ENCODE peak calls at places on chromosome 2, in six cellular contexts. One of them, this sample, is unnamed.

GRCh38 chr2:200735061-200735460 is 76.6 kb upstream of the BZW1 start:
- DNase-seq in K562: no peak
- DNase-seq in GM12892: no peak
- DNase-seq in H1: no peak
- DNase-seq in GM12878: no peak
- DNase-seq in HepG2: no peak
- DNase-seq in this sample: no peak

GRCh38 chr2:234607691-234608090 is 110.8 kb upstream of the ARL4C start:
- DNase-seq in K562: no peak
- DNase-seq in GM12892: no peak
- DNase-seq in H1: no peak
- DNase-seq in GM12878: no peak
- DNase-seq in HepG2: no peak
- DNase-seq in this sample: no peak

GRCh38 chr2:237400199-237400598 is 13.8 kb downstream of the COL6A3 start:
- DNase-seq in K562: no peak
- DNase-seq in GM12892: no peak
- DNase-seq in H1: no peak
- DNase-seq in GM12878: no peak
- DNase-seq in HepG2: no peak
- DNase-seq in this sample: no peak

GRCh38 chr2:25306767-25307368 is 34.9 kb downstream of the DNMT3A start:
- DNase-seq in K562: no peak
- DNase-seq in GM12892: no peak
- DNase-seq in H1: no peak
- DNase-seq in GM12878: no peak
- DNase-seq in HepG2: no peak
- DNase-seq in this sample: no peak

GRCh38 chr2:238231251-238231793 is 8.5 kb downstream of the HES6 start:
- DNase-seq in K562: peak; percentile 73
- DNase-seq in GM12892: no peak
- DNase-seq in H1: peak; percentile 91
- DNase-seq in GM12878: no peak
- DNase-seq in HepG2: no peak
- DNase-seq in this sample: peak; percentile 77

GRCh38 chr2:79832540-79833234 is 319.8 kb downstream of the CTNNA2 start:
- DNase-seq in K562: no peak
- DNase-seq in GM12892: no peak
- DNase-seq in H1: no peak
- DNase-seq in GM12878: no peak
- DNase-seq in HepG2: no peak
- DNase-seq in this sample: no peak

GRCh38 chr2:209577376-209578357 is 153.8 kb downstream of the MAP2 start:
- DNase-seq in K562: no peak
- DNase-seq in GM12892: no peak
- DNase-seq in H1: no peak
- DNase-seq in GM12878: no peak
- DNase-seq in HepG2: peak; percentile 10
- DNase-seq in this sample: no peak

GRCh38 chr2:223027442-223027841 is 24.5 kb upstream of the KCNE4 start:
- DNase-seq in K562: no peak
- DNase-seq in GM12892: no peak
- DNase-seq in H1: no peak
- DNase-seq in GM12878: no peak
- DNase-seq in HepG2: no peak
- DNase-seq in this sample: no peak

GRCh38 chr2:196247979-196248286 is 76.6 kb upstream of the STK17B start:
- DNase-seq in K562: no peak
- DNase-seq in GM12892: no peak
- DNase-seq in H1: no peak
- DNase-seq in GM12878: no peak
- DNase-seq in HepG2: no peak
- DNase-seq in this sample: no peak

GRCh38 chr2:148244593-148245292 is 223.9 kb downstream of the MBD5 start:
- DNase-seq in K562: no peak
- DNase-seq in GM12892: no peak
- DNase-seq in H1: no peak
- DNase-seq in GM12878: no peak
- DNase-seq in HepG2: peak; percentile 21
- DNase-seq in this sample: no peak

GRCh38 chr2:211802611-211803010 is 736.0 kb downstream of the ERBB4 start:
- DNase-seq in K562: no peak
- DNase-seq in GM12892: no peak
- DNase-seq in H1: no peak
- DNase-seq in GM12878: no peak
- DNase-seq in HepG2: no peak
- DNase-seq in this sample: no peak

GRCh38 chr2:232327089-232328037 is 51.2 kb upstream of the ALPP start:
- DNase-seq in K562: peak; percentile 68
- DNase-seq in GM12892: peak; percentile 77
- DNase-seq in H1: peak; percentile 99
- DNase-seq in GM12878: no peak
- DNase-seq in HepG2: peak; percentile 59
- DNase-seq in this sample: peak; percentile 84

GRCh38 chr2:71361631-71362030 is 30.0 kb downstream of the ZNF638 start:
- DNase-seq in K562: no peak
- DNase-seq in GM12892: no peak
- DNase-seq in H1: no peak
- DNase-seq in GM12878: peak; percentile 41
- DNase-seq in HepG2: no peak
- DNase-seq in this sample: no peak

GRCh38 chr2:200383380-200384110 is 77.1 kb downstream of the SPATS2L start:
- DNase-seq in K562: no peak
- DNase-seq in GM12892: peak; percentile 17
- DNase-seq in H1: no peak
- DNase-seq in GM12878: peak; percentile 60
- DNase-seq in HepG2: no peak
- DNase-seq in this sample: no peak

GRCh38 chr2:12277305-12278034 is 439.3 kb upstream of the TRIB2 start:
- DNase-seq in K562: peak; percentile 81
- DNase-seq in GM12892: no peak
- DNase-seq in H1: no peak
- DNase-seq in GM12878: no peak
- DNase-seq in HepG2: no peak
- DNase-seq in this sample: no peak

GRCh38 chr2:47519147-47519537 is 116.2 kb downstream of the MSH2 start:
- DNase-seq in K562: no peak
- DNase-seq in GM12892: no peak
- DNase-seq in H1: no peak
- DNase-seq in GM12878: no peak
- DNase-seq in HepG2: no peak
- DNase-seq in this sample: no peak

GRCh38 chr2:49251766-49252165 is 97.5 kb upstream of the FSHR start:
- DNase-seq in K562: no peak
- DNase-seq in GM12892: no peak
- DNase-seq in H1: no peak
- DNase-seq in GM12878: no peak
- DNase-seq in HepG2: no peak
- DNase-seq in this sample: no peak

GRCh38 chr2:216571909-216572513 is 61.2 kb upstream of the IGFBP2 start:
- DNase-seq in K562: no peak
- DNase-seq in GM12892: no peak
- DNase-seq in H1: no peak
- DNase-seq in GM12878: no peak
- DNase-seq in HepG2: peak; percentile 81
- DNase-seq in this sample: no peak

GRCh38 chr2:240918258-240919091 is 12.3 kb downstream of the CROCC2 start:
- DNase-seq in K562: no peak
- DNase-seq in GM12892: no peak
- DNase-seq in H1: peak; percentile 45
- DNase-seq in GM12878: no peak
- DNase-seq in HepG2: no peak
- DNase-seq in this sample: no peak

GRCh38 chr2:550860-551259 is 126.3 kb downstream of the TMEM18 start:
- DNase-seq in K562: no peak
- DNase-seq in GM12892: no peak
- DNase-seq in H1: no peak
- DNase-seq in GM12878: no peak
- DNase-seq in HepG2: no peak
- DNase-seq in this sample: no peak

GRCh38 chr2:168176402-168176801 is 71.0 kb downstream of the STK39 start:
- DNase-seq in K562: no peak
- DNase-seq in GM12892: no peak
- DNase-seq in H1: no peak
- DNase-seq in GM12878: no peak
- DNase-seq in HepG2: no peak
- DNase-seq in this sample: no peak

GRCh38 chr2:47051562-47051961 is 103.5 kb downstream of the STPG4 start:
- DNase-seq in K562: no peak
- DNase-seq in GM12892: no peak
- DNase-seq in H1: no peak
- DNase-seq in GM12878: no peak
- DNase-seq in HepG2: no peak
- DNase-seq in this sample: no peak

GRCh38 chr2:219388127-219388844 is 574 bp upstream of the DNPEP start:
- DNase-seq in K562: peak; percentile 94
- DNase-seq in GM12892: peak; percentile 89
- DNase-seq in H1: peak; percentile 97
- DNase-seq in GM12878: peak; percentile 83
- DNase-seq in HepG2: peak; percentile 87
- DNase-seq in this sample: peak; percentile 94
- TF ChIP-seq POLR2A in K562: peak; percentile 53
- TF ChIP-seq POLR2A in GM12892: no peak
- TF ChIP-seq POLR2A in H1: no peak
- TF ChIP-seq POLR2A in GM12878: no peak
- TF ChIP-seq POLR2A in HepG2: peak; percentile 68
- TF ChIP-seq POLR2A in this sample: no peak

GRCh38 chr2:128796321-128796720 is 477.7 kb upstream of the HS6ST1 start:
- DNase-seq in K562: no peak
- DNase-seq in GM12892: no peak
- DNase-seq in H1: no peak
- DNase-seq in GM12878: no peak
- DNase-seq in HepG2: no peak
- DNase-seq in this sample: no peak
- TF ChIP-seq TAF1 in K562: no peak
- TF ChIP-seq TAF1 in GM12892: no peak
- TF ChIP-seq TAF1 in H1: no peak
- TF ChIP-seq TAF1 in GM12878: no peak
- TF ChIP-seq TAF1 in HepG2: no peak
- TF ChIP-seq TAF1 in this sample: no peak

DNA sequence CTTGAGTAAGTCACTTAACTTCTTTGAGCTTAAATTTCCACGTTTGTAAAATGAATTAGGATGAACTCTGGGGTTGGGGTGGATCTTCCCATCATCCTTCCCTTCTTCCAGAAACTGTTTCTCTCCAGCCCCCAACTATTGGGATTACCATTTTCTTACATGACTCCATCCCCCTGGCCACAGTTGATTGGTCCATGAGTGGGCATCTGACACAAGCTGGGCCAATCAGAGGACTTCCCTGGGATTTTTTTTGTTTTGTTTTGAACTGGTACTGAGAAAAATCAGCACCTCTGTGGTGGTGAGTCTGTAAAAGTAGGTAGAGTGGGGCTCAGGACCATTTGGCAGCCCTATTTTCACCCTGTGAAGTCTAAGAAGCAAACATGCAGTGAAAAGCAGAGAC is 118.0 kb upstream of the SERTAD2 start:
- DNase-seq in K562: peak; percentile 51
- DNase-seq in GM12892: no peak
- DNase-seq in H1: no peak
- DNase-seq in GM12878: no peak
- DNase-seq in HepG2: no peak
- DNase-seq in this sample: no peak
- TF ChIP-seq POLR2A in K562: no peak
- TF ChIP-seq POLR2A in GM12892: no peak
- TF ChIP-seq POLR2A in H1: no peak
- TF ChIP-seq POLR2A in GM12878: no peak
- TF ChIP-seq POLR2A in HepG2: no peak
- TF ChIP-seq POLR2A in this sample: no peak

GRCh38 chr2:21452678-21453077 is 328.9 kb downstream of the TDRD15 start:
- DNase-seq in K562: no peak
- DNase-seq in GM12892: no peak
- DNase-seq in H1: no peak
- DNase-seq in GM12878: no peak
- DNase-seq in HepG2: no peak
- DNase-seq in this sample: no peak

GRCh38 chr2:21451418-21451817 is 327.6 kb downstream of the TDRD15 start:
- DNase-seq in K562: no peak
- DNase-seq in GM12892: no peak
- DNase-seq in H1: no peak
- DNase-seq in GM12878: no peak
- DNase-seq in HepG2: no peak
- DNase-seq in this sample: no peak

GRCh38 chr2:21454839-21455238 is 331.1 kb downstream of the TDRD15 start:
- DNase-seq in K562: no peak
- DNase-seq in GM12892: no peak
- DNase-seq in H1: no peak
- DNase-seq in GM12878: no peak
- DNase-seq in HepG2: no peak
- DNase-seq in this sample: no peak

GRCh38 chr2:21452263-21452662 is 328.5 kb downstream of the TDRD15 start:
- DNase-seq in K562: no peak
- DNase-seq in GM12892: no peak
- DNase-seq in H1: no peak
- DNase-seq in GM12878: no peak
- DNase-seq in HepG2: no peak
- DNase-seq in this sample: no peak

GRCh38 chr2:21453728-21454127 is 330.0 kb downstream of the TDRD15 start:
- DNase-seq in K562: no peak
- DNase-seq in GM12892: no peak
- DNase-seq in H1: no peak
- DNase-seq in GM12878: no peak
- DNase-seq in HepG2: no peak
- DNase-seq in this sample: no peak
- TF ChIP-seq TAF1 in K562: no peak
- TF ChIP-seq TAF1 in GM12892: no peak
- TF ChIP-seq TAF1 in H1: no peak
- TF ChIP-seq TAF1 in GM12878: no peak
- TF ChIP-seq TAF1 in HepG2: no peak
- TF ChIP-seq TAF1 in this sample: no peak